ENCODE peak calls at places on chromosomes 11 and 22, in ten cellular contexts. N is NCI-H226; M is adipocyte; H is effector CD4-positive, alpha-beta T cell; A is KBM-7; U is trophoblast cell; X is endothelial cell; J is small intestine; L is occipital lobe; F is foreskin melanocyte. D is an unnamed sample.

GRCh38 chr22:19896665-19897355 is 42.1 kb upstream of the GNB1L start:
- DNase-seq in N (no peak), M (no peak), H (no peak), A (no peak), U (no peak), X (no peak), J (no peak), L (peak), F (no peak), D (no peak)

GRCh38 chr11:64320556-64320955 is 2.6 kb downstream of the PRDX5 start:
- DNase-seq in N (no peak), M (no peak), H (no peak), A (no peak), U (no peak), X (no peak), J (no peak), L (no peak), F (no peak), D (no peak)

GRCh38 chr11:81237139-81237538 is 1496.5 kb downstream of the FAM181B start:
- DNase-seq in N (no peak), M (peak), H (no peak), A (peak), U (peak), X (peak), J (peak), L (no peak), F (peak), D (peak)

GRCh38 chr11:129884581-129884980 is 10.8 kb downstream of the NFRKB start:
- DNase-seq in N (no peak), M (no peak), H (no peak), A (no peak), U (no peak), X (no peak), J (no peak), L (no peak), F (no peak), D (no peak)

GRCh38 chr11:124670732-124671131 is 2.8 kb downstream of the SIAE start:
- DNase-seq in N (peak), M (no peak), H (peak), A (peak), U (no peak), X (no peak), J (no peak), L (peak), F (no peak), D (no peak)

GRCh38 chr22:24424001-24424900 is 3.1 kb upstream of the ADORA2A start:
- DNase-seq in N (no peak), M (peak), H (peak), A (no peak), U (peak), X (no peak), J (no peak), L (no peak), F (no peak), D (no peak)

GRCh38 chr11:93861808-93862207 is 11.4 kb upstream of the VSTM5 start:
- DNase-seq in N (no peak), M (no peak), H (no peak), A (no peak), U (no peak), X (no peak), J (no peak), L (no peak), F (no peak), D (no peak)

GRCh38 chr11:45872513-45873356 is 12.7 kb upstream of the MAPK8IP1 start:
- DNase-seq in N (peak), M (peak), H (no peak), A (peak), U (peak), X (peak), J (peak), L (peak), F (no peak), D (peak)

GRCh38 chr11:65476632-65477270 is 22.1 kb upstream of the MALAT1 start:
- DNase-seq in N (peak), M (no peak), H (no peak), A (peak), U (peak), X (no peak), J (peak), L (no peak), F (no peak), D (no peak)

GRCh38 chr11:12827369-12827768 is 153.1 kb downstream of the TEAD1 start:
- DNase-seq in N (no peak), M (no peak), H (no peak), A (no peak), U (no peak), X (no peak), J (no peak), L (no peak), F (no peak), D (no peak)

GRCh38 chr11:66855574-66856495 is 1.0 kb upstream of the LRFN4 start:
- DNase-seq in N (peak), M (peak), H (peak), A (peak), U (peak), X (peak), J (peak), L (peak), F (peak), D (peak)

GRCh38 chr22:22593964-22594656 is 35.0 kb upstream of the PRAME start:
- DNase-seq in N (peak), M (peak), H (peak), A (peak), U (peak), X (peak), J (peak), L (no peak), F (peak), D (peak)

GRCh38 chr11:69770525-69770924 is 4.6 kb downstream of the FGF4 start:
- DNase-seq in N (no peak), M (no peak), H (no peak), A (no peak), U (no peak), X (no peak), J (no peak), L (no peak), F (no peak), D (no peak)

GRCh38 chr11:68076371-68077042 is 37.7 kb downstream of the TCIRG1 start:
- DNase-seq in N (no peak), M (no peak), H (no peak), A (no peak), U (no peak), X (peak), J (no peak), L (no peak), F (no peak), D (no peak)

GRCh38 chr22:32522237-32522636 is 47.6 kb downstream of the FBXO7 start:
- DNase-seq in N (no peak), M (no peak), H (no peak), A (no peak), U (no peak), X (no peak), J (no peak), L (no peak), F (peak), D (no peak)

GRCh38 chr22:20761536-20761935 is 12.4 kb upstream of the SERPIND1 start:
- DNase-seq in N (no peak), M (peak), H (no peak), A (no peak), U (peak), X (no peak), J (no peak), L (no peak), F (no peak), D (no peak)

GRCh38 chr11:129815596-129816461 is at the start of gene TMEM45B:
- DNase-seq in N (no peak), M (no peak), H (no peak), A (no peak), U (no peak), X (peak), J (peak), L (no peak), F (no peak), D (peak)

GRCh38 chr11:134154441-134154840 is 69.3 kb downstream of the NCAPD3 start:
- DNase-seq in N (no peak), M (no peak), H (no peak), A (no peak), U (no peak), X (no peak), J (no peak), L (no peak), F (no peak), D (no peak)

GRCh38 chr11:8013833-8014232 is 26.7 kb downstream of the EIF3F start:
- DNase-seq in N (no peak), M (no peak), H (no peak), A (no peak), U (no peak), X (no peak), J (no peak), L (no peak), F (no peak), D (no peak)

GRCh38 chr11:93969925-93970922 is 50.9 kb upstream of the HEPHL1 start:
- DNase-seq in N (no peak), M (no peak), H (no peak), A (no peak), U (no peak), X (no peak), J (no peak), L (no peak), F (no peak), D (no peak)